ENCODE peak calls at places on chromosomes 1 and 21, in four cellular contexts. Q is NCI-H446 treated with DMSO at 0.1 percent for 48 hours, H is LoVo, E is OCI-M1. T is an unnamed sample.

GRCh38 chr1:60622486-60622885 is 459.9 kb upstream of the NFIA start:
- DNase-seq in E (no peak), Q (no peak), H (no peak), T (no peak)

GRCh38 chr21:30629173-30629572 is 5.8 kb upstream of the KRTAP20-2 start:
- DNase-seq in E (no peak), Q (no peak), H (no peak), T (no peak)

GRCh38 chr1:35544976-35545375 is 12.2 kb downstream of the KIAA0319L start:
- DNase-seq in H (peak), Q (no peak), E (peak), T (peak)

GRCh38 chr1:241591317-241591716 is 48.9 kb downstream of the CHML start:
- DNase-seq in E (peak), H (peak), Q (no peak), T (no peak)

GRCh38 chr1:54228638-54229079 is 28.7 kb downstream of the MRPL37 start:
- DNase-seq in E (no peak), H (no peak), Q (no peak), T (no peak)

GRCh38 chr1:112465122-112465521 is 43.6 kb upstream of the WNT2B start:
- DNase-seq in Q (no peak), H (no peak), E (no peak), T (no peak)

GRCh38 chr1:227891955-227892871 is 55.5 kb downstream of the WNT9A start:
- DNase-seq in H (peak), Q (no peak), E (no peak), T (no peak)

GRCh38 chr1:21491483-21492170 is 17.6 kb upstream of the ALPL start:
- DNase-seq in H (no peak), E (no peak), Q (peak), T (no peak)

GRCh38 chr1:2480986-2481364 is 4.9 kb downstream of the PLCH2 start:
- DNase-seq in Q (peak), H (no peak), E (no peak), T (no peak)

GRCh38 chr1:169708633-169709032 is 2.8 kb downstream of the SELL start:
- DNase-seq in H (no peak), Q (no peak), E (no peak), T (no peak)

GRCh38 chr1:179001451-179001850 is 24.2 kb upstream of the FAM20B start:
- DNase-seq in H (no peak), Q (no peak), E (no peak), T (no peak)

GRCh38 chr1:211885746-211886522 is 55.4 kb upstream of the LPGAT1 start:
- DNase-seq in E (no peak), Q (no peak), H (no peak), T (no peak)

GRCh38 chr1:921011-921837 is 2.5 kb upstream of the SAMD11 start:
- DNase-seq in H (peak), E (peak), Q (peak), T (no peak)

GRCh38 chr1:42983253-42983652 is 24.6 kb upstream of the SLC2A1 start:
- DNase-seq in E (no peak), Q (no peak), H (no peak), T (no peak)

GRCh38 chr1:230864441-230864840 is 3.9 kb downstream of the C1orf198 start:
- DNase-seq in H (no peak), E (no peak), Q (no peak), T (no peak)

GRCh38 chr1:101451888-101452287 is 215.1 kb downstream of the S1PR1 start:
- DNase-seq in E (no peak), H (no peak), Q (no peak), T (no peak)